ENCODE peak calls at places on chromosomes 16 and 17, in eight cellular contexts. A is IMR-90, V is HFFc6, U is retinal pigment epithelial cell, E is lower leg skin, R is BJ, X is spleen, I is cardiac fibroblast. M is an unnamed sample.

GRCh38 chr16:79601092-79601977 is 798 bp upstream of the MAF start:
- DNase-seq in A (no peak), V (no peak), U (no peak), E (peak), R (no peak), X (peak), I (peak), M (peak)

GRCh38 chr17:60421273-60422161 is 772 bp upstream of the CHCT1 start:
- DNase-seq in A (peak), V (no peak), U (no peak), E (peak), R (no peak), X (peak), I (peak), M (peak)

GRCh38 chr16:86566966-86567700 is 504 bp downstream of the FOXC2 start:
- DNase-seq in A (peak), V (no peak), U (no peak), E (no peak), R (no peak), X (peak), I (peak), M (no peak)

GRCh38 chr17:40550608-40551007 is 14.7 kb downstream of the CCR7 start:
- DNase-seq in A (peak), V (peak), U (no peak), E (peak), R (no peak), X (peak), I (peak), M (peak)

GRCh38 chr17:33192961-33193911 is 99.9 kb downstream of the ASIC2 start:
- DNase-seq in A (no peak), V (no peak), U (no peak), E (no peak), R (no peak), X (no peak), I (no peak), M (no peak)

GRCh38 chr17:77854759-77855745 is 103.5 kb upstream of the TNRC6C start:
- DNase-seq in A (no peak), V (no peak), U (no peak), E (no peak), R (no peak), X (peak), I (no peak), M (no peak)

GRCh38 chr17:47223460-47223859 is 14.3 kb downstream of the MYL4 start:
- DNase-seq in A (no peak), V (no peak), U (no peak), E (no peak), R (no peak), X (no peak), I (no peak), M (no peak)

GRCh38 chr16:73082608-73083007 is 34.7 kb upstream of the ZFHX3 start:
- DNase-seq in A (peak), V (peak), U (no peak), E (no peak), R (peak), X (no peak), I (peak), M (no peak)

GRCh38 chr17:81200695-81201580 is 21.8 kb downstream of the CEP131 start:
- DNase-seq in A (peak), V (peak), U (peak), E (peak), R (peak), X (no peak), I (peak), M (peak)

GRCh38 chr16:30985401-30986128 is 558 bp downstream of the HSD3B7 start:
- DNase-seq in A (no peak), V (peak), U (peak), E (peak), R (no peak), X (no peak), I (no peak), M (no peak)

GRCh38 chr17:44049294-44050080 is 17.0 kb downstream of the LSM12 start:
- DNase-seq in A (no peak), V (no peak), U (no peak), E (no peak), R (no peak), X (no peak), I (no peak), M (no peak)

GRCh38 chr17:37764383-37764782 is 19.5 kb upstream of the HNF1B start:
- DNase-seq in A (no peak), V (no peak), U (no peak), E (no peak), R (no peak), X (no peak), I (no peak), M (no peak)

GRCh38 chr16:80583466-80583865 is 42.7 kb downstream of the DYNLRB2 start:
- DNase-seq in A (peak), V (peak), U (peak), E (peak), R (peak), X (no peak), I (peak), M (no peak)

DNA sequence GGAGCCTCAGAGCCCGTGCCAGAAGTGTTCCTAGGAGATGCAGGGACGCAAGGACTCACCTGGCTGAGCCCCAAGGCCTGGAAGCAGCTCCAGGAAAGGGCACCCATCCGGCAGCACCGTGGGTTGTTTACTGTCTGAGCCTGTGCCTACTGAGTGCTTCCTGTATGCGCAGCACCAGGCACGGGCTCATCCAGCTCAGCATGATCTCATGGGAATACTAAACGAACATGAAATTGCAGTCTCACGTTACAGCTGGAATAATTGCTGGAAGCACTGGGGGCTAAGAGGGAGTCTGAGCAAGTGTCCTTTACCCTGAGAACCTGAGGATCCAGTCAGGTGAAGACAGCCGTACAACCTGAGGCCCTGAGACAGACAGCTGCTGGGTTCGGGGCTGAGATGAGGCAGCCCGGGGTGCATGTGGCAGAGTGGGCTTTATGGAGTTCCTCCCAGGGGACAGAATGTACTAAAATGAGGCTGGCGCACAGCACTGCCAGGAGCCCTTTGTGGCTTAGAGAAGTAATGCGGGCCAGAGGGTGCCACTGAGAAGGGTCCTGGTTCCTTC is 5.4 kb downstream of the CTRL start:
- DNase-seq in A (peak), V (no peak), U (no peak), E (no peak), R (no peak), X (peak), I (no peak), M (no peak)
- TF ChIP-seq CTCF in A (no peak), V (peak), U (peak), E (no peak), R (peak), X (no peak), I (peak), M (no peak)

DNA sequence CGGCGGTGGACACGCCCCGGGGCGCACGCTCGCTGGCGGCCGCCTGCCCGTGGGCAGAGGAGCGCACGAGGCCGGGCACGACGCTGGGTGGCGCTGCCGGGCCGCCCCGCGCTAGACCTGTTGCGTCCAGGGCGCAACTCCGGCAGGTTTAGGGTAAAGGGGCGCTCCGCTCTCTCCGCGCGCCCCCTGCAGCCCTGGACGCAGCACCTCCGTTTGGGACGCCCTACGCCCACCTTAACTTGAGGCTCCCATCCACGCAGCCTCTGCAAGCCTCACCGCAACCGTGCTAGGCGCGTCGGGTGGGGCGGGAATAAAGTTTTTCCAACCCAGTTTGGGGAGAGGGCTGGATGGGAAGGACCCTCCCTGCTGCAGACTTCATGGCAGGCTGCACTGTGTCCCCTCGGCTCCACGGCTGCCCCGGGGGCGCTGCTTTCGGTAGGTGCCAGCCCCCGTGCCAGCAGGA is 299 bp upstream of the SYT17 start:
- DNase-seq in A (peak), V (peak), U (no peak), E (no peak), R (no peak), X (peak), I (peak), M (peak)
- TF ChIP-seq CTCF in A (peak), V (peak), U (peak), E (no peak), R (peak), X (peak), I (peak), M (peak)

GRCh38 chr16:55257971-55258613 is 65.9 kb upstream of the IRX6 start:
- DNase-seq in A (peak), V (no peak), U (no peak), E (peak), R (no peak), X (peak), I (peak), M (peak)
- TF ChIP-seq CTCF in A (peak), V (peak), U (no peak), E (peak), R (peak), X (peak), I (peak), M (peak)

GRCh38 chr17:74750327-74751069 is 2.1 kb downstream of the NHERF1 start:
- DNase-seq in A (no peak), V (no peak), U (no peak), E (no peak), R (no peak), X (peak), I (no peak), M (no peak)

GRCh38 chr17:74748279-74748528 is 224 bp upstream of the NHERF1 start:
- DNase-seq in A (no peak), V (no peak), U (no peak), E (no peak), R (no peak), X (no peak), I (no peak), M (no peak)

GRCh38 chr17:74748529-74749261 is at the start of gene NHERF1:
- DNase-seq in A (peak), V (peak), U (no peak), E (peak), R (peak), X (peak), I (peak), M (peak)

GRCh38 chr17:74750039-74750326 is 1.6 kb downstream of the NHERF1 start:
- DNase-seq in A (no peak), V (no peak), U (no peak), E (no peak), R (no peak), X (peak), I (no peak), M (no peak)

GRCh38 chr17:74749262-74750038 is 1.0 kb downstream of the NHERF1 start:
- DNase-seq in A (no peak), V (no peak), U (no peak), E (no peak), R (no peak), X (peak), I (no peak), M (peak)
- TF ChIP-seq CTCF in A (no peak), V (no peak), U (no peak), E (no peak), R (no peak), X (no peak), I (no peak), M (no peak)

GRCh38 chr17:3636154-3636907 is at the start of the genes CTNS and SHPK:
- DNase-seq in A (peak), V (peak), U (peak), E (peak), R (peak), X (peak), I (peak), M (peak)

GRCh38 chr17:3636908-3637373 is 381 bp downstream of the CTNS start:
- DNase-seq in A (no peak), V (no peak), U (no peak), E (no peak), R (no peak), X (no peak), I (no peak), M (no peak)

GRCh38 chr17:3639981-3640596 is 3.5 kb downstream of the CTNS start:
- DNase-seq in A (peak), V (peak), U (no peak), E (no peak), R (no peak), X (no peak), I (peak), M (no peak)

GRCh38 chr17:3641014-3641413 is 4.5 kb downstream of the CTNS start:
- DNase-seq in A (no peak), V (no peak), U (no peak), E (no peak), R (no peak), X (no peak), I (no peak), M (no peak)

GRCh38 chr17:3635474-3636153 is 436 bp downstream of the SHPK start:
- DNase-seq in A (no peak), V (no peak), U (no peak), E (no peak), R (no peak), X (no peak), I (no peak), M (peak)
- TF ChIP-seq CTCF in A (no peak), V (no peak), U (no peak), E (no peak), R (peak), X (no peak), I (no peak), M (no peak)

GRCh38 chr17:46192211-46192483 is 1.1 kb downstream of the KANSL1 start:
- DNase-seq in A (no peak), V (no peak), U (no peak), E (no peak), R (no peak), X (no peak), I (no peak), M (no peak)

GRCh38 chr17:46190763-46191162 is 2.5 kb downstream of the KANSL1 start:
- DNase-seq in A (peak), V (no peak), U (no peak), E (no peak), R (no peak), X (no peak), I (no peak), M (no peak)

GRCh38 chr17:46192484-46193245 is 564 bp downstream of the KANSL1 start:
- DNase-seq in A (peak), V (peak), U (no peak), E (peak), R (no peak), X (peak), I (peak), M (peak)

GRCh38 chr17:46193246-46193625 is at the start of gene KANSL1:
- DNase-seq in A (peak), V (peak), U (peak), E (peak), R (no peak), X (peak), I (peak), M (peak)

DNA sequence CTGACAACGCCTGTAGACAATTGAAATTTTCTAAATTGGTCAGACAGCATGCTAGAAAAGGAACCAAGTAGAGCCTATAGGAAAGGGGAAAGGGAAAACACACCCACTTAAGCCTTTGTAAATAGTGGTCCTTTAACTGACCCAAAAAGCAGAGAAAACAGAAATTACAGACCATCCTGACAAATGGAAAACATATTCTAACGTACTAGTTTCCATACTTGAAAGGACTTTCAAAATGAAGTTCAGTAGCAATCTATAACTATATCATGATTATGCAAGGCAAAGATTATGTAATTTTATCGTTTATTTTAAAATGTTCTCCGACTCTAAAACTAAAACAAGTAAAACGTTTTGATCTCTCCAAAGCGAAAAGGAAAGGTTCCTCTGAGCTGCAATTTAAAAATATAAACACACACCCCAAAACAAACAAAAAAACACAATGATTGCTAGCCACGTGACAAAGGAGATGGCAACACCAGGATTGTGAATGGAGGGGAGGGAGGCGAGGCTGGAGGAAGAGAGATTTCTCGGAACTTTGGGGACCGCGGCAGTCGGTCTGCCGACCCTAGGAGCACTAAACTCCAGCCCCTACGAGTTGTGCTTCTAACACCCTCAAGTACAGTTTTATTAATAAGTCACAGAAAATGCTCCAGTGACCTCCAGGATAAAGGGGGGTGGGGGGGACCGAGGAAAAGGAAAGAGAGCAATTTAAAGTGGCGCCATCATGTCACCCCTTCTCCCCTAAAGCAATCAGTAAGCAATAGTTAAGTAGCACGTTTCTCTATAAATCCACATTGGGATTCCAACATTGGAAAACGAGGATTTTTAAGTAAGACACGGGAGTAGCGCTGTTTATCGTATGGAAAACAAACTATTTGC is 1.7 kb downstream of the KANSL1 start:
- DNase-seq in A (no peak), V (peak), U (no peak), E (peak), R (no peak), X (no peak), I (peak), M (no peak)
- TF ChIP-seq CTCF in A (no peak), V (no peak), U (no peak), E (no peak), R (no peak), X (no peak), I (no peak), M (no peak)

DNA sequence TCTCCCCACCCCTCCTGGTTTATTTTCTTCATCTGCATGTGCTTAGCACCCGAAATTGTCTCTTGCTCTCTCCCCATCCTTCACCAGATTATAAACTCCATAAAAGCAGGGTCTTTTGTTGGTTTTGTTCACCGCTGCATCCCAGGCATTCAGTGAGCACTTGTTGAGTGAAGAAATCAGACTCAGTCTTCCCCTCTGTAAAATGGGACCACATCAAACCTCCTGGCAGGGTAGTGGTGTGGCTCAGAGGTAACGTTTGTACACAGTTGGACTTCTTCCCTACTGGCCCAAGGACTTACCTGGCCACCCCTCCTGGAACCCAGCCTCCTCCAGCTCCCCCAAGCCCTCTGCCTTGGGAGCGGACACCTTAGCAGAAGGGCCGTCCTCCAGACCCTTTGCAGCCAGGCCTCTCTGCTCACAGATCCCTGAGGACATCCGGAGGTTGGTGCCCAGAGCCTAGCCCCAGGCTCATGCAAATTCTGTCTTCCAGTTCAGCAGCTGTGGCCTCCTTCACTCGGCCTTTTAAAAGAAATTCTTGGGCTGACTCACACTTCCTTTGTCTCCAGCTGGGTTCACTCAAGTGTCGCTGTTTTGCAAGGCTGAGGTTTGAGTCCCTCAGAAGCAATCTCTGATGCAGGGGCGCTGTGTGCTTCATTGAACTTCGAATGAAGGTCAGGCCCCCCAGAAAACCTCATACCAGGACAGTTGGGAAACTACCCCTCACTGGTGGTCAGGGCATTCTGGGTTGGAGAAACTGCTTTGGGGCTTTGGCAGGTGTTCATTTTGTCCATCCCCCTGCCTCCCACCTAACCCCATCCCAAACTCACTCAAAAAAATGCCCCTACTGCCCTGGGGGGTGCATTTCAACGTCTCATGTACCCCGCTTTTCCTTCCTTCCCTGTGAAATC is 16.8 kb upstream of the RMI2 start:
- DNase-seq in A (peak), V (peak), U (no peak), E (peak), R (peak), X (peak), I (peak), M (peak)
- TF ChIP-seq CTCF in A (no peak), V (no peak), U (peak), E (no peak), R (peak), X (no peak), I (no peak), M (no peak)

GRCh38 chr16:24036614-24037013 is 200.8 kb downstream of the PRKCB start:
- DNase-seq in A (peak), V (peak), U (peak), E (no peak), R (no peak), X (no peak), I (peak), M (peak)
- TF ChIP-seq CTCF in A (peak), V (peak), U (peak), E (peak), R (peak), X (peak), I (peak), M (peak)

DNA sequence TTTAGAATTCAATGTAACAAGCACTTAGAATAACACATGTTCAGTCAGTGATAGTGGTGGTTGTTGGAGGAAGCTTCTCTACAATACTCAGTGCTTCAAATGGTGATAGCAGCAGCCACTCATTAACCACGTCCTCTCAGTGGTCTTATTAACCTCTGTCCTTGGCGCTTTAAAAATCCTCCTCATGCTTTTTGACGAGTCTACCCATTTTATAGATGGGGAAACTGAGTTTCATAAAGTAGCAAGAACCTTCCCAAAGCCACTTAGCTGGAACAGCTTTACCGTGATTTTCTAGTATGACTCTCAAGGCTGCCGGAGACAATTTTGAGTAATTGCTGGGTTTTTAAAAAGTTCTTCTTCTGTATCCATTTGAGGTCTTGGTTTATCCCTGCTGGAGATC is 47.4 kb downstream of the PLCG2 start:
- DNase-seq in A (no peak), V (no peak), U (no peak), E (no peak), R (no peak), X (no peak), I (no peak), M (no peak)
- TF ChIP-seq CTCF in A (no peak), V (no peak), U (no peak), E (no peak), R (no peak), X (no peak), I (no peak), M (no peak)

M was measured in GM13976.